ENCODE peak calls at places on chromosomes 16 and 17, in six cellular contexts. X, I, F, C, H and P are unnamed samples.

GRCh38 chr16:19228057-19228456 is 57.5 kb upstream of the CLEC19A start:
- DNase-seq in I (no peak), F (no peak), X (no peak), C (no peak), H (no peak), P (no peak)

GRCh38 chr17:79220715-79221291 is 146.2 kb downstream of the ENGASE start:
- DNase-seq in C (peak; percentile 55), X (no peak), I (no peak), F (no peak), H (peak; percentile 63), P (no peak)

GRCh38 chr16:49400611-49401010 is 27.0 kb downstream of the C16orf78 start:
- DNase-seq in X (no peak), H (no peak), I (no peak), F (no peak), C (no peak), P (no peak)

GRCh38 chr16:28166394-28167208 is 45.2 kb downstream of the XPO6 start:
- DNase-seq in X (no peak), C (no peak), I (peak; percentile 81), F (no peak), H (no peak), P (no peak)

GRCh38 chr17:21210411-21211076 is 3.4 kb downstream of the TMEM11 start:
- DNase-seq in H (no peak), F (no peak), X (no peak), C (no peak), I (no peak), P (no peak)

GRCh38 chr16:53433509-53433908 is 762 bp upstream of the RBL2 start:
- DNase-seq in X (no peak), F (peak; percentile 69), I (no peak), C (no peak), H (no peak), P (no peak)

GRCh38 chr16:20878682-20879147 is 21.4 kb downstream of the DCUN1D3 start:
- DNase-seq in C (no peak), H (peak; percentile 71), X (no peak), I (no peak), F (no peak), P (no peak)

GRCh38 chr17:47204722-47205418 is 4.3 kb upstream of the MYL4 start:
- DNase-seq in F (no peak), I (peak; percentile 47), X (no peak), H (no peak), C (no peak), P (no peak)

GRCh38 chr16:471353-472198 is 46.1 kb downstream of the RAB11FIP3 start:
- DNase-seq in C (no peak), X (no peak), H (no peak), I (peak; percentile 19), F (no peak), P (no peak)

GRCh38 chr17:37650419-37651003 is 7.3 kb upstream of the DDX52 start:
- DNase-seq in X (peak; percentile 33), I (peak; percentile 59), F (no peak), H (peak; percentile 59), C (no peak), P (no peak)

GRCh38 chr17:29665480-29665807 is 42.7 kb upstream of the CORO6 start:
- DNase-seq in H (no peak), I (no peak), C (no peak), F (no peak), X (no peak), P (no peak)
- H3K36me3 ChIP-seq in H (peaks cover 13% of the 10 kb centered on the region), I (peaks cover 23% of the 10 kb centered on the region), C (peaks cover 10% of the 10 kb centered on the region), F (peaks cover 63% of the 10 kb centered on the region), X (peaks cover 23% of the 10 kb centered on the region), P (no peaks in the 10 kb centered on the region)

GRCh38 chr17:40547785-40548478 is 17.3 kb downstream of the CCR7 start:
- DNase-seq in X (no peak), H (no peak), C (no peak), I (no peak), F (no peak), P (no peak)
- H3K27ac ChIP-seq in X (peak overlapping the region; percentile 45), H (no peak overlapping the region), C (no peak overlapping the region), I (peak overlapping the region; percentile 98), F (peak overlapping the region; percentile 83), P (peak overlapping the region; percentile 37)

GRCh38 chr16:54783980-54784379 is 146.7 kb upstream of the IRX5 start:
- DNase-seq in H (no peak), C (no peak), I (no peak), F (no peak), X (no peak), P (no peak)
- H3K36me3 ChIP-seq in H (no peaks in the 10 kb centered on the region), C (no peaks in the 10 kb centered on the region), I (no peaks in the 10 kb centered on the region), F (no peaks in the 10 kb centered on the region), X (no peaks in the 10 kb centered on the region), P (no peaks in the 10 kb centered on the region)

DNA sequence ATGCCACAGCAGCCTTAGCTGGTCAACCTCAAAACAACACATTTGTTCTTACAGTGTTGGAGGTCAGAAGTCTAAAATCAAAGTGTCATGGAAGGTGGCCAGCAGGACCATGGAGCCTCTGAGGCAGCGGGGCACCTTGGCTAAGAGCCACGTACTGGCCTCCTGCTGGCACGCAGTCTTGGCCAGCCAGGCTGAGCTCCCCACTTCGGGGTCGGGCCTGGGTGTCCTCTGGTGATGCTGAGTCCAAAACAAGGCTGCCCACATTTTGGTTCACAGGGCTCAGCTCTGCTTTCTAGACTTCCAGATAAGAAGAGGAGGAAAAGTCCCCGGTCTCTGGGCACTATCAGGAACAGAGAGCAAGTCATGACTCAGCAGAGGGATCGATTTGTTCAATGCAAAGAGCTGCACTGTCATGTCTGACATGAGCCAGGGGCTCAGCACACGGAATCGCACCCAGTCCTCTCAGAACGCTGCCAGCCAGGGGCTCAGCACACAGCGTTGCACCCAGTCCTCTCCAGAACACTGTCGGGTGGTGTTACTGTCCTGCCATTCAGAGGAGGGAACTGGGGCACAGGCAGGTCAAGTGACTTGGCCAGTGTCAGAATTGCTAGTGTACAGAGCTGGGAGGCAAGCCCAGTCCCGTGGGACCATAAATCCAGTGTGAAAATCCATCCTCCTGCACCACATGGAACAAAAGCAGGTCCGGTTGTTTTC is 2.5 kb downstream of the LGALS9 start:
- DNase-seq in H (no peak), F (no peak), X (peak; percentile 78), I (peak; percentile 12), C (peak; percentile 76), P (no peak)
- H3K27ac ChIP-seq in H (no peak overlapping the region), F (peak overlapping the region; percentile 75), X (no peak overlapping the region), I (no peak overlapping the region), C (peak overlapping the region; percentile 67), P (no peak overlapping the region)

GRCh38 chr16:87832137-87832527 is 37.2 kb downstream of the SLC7A5 start:
- DNase-seq in X (no peak), H (no peak), F (no peak), C (no peak), I (no peak), P (no peak)
- H3K36me3 ChIP-seq in X (no peaks in the 10 kb centered on the region), H (peaks cover 2% of the 10 kb centered on the region), F (peaks cover 24% of the 10 kb centered on the region), C (peaks cover 71% of the 10 kb centered on the region), I (peaks cover 67% of the 10 kb centered on the region), P (no peaks in the 10 kb centered on the region)

GRCh38 chr16:57196753-57197152 is 10.6 kb downstream of the RSPRY1 start:
- DNase-seq in I (no peak), F (no peak), C (no peak), H (no peak), X (no peak), P (no peak)
- H3K27ac ChIP-seq in I (no peak overlapping the region), F (no peak overlapping the region), C (no peak overlapping the region), H (no peak overlapping the region), X (no peak overlapping the region), P (no peak overlapping the region)

GRCh38 chr16:4454618-4455017 is 19.8 kb downstream of the NMRAL1 start:
- DNase-seq in I (no peak), H (peak; percentile 55), F (no peak), C (no peak), X (no peak), P (no peak)
- H3K36me3 ChIP-seq in I (peaks cover 48% of the 10 kb centered on the region), H (peaks cover 39% of the 10 kb centered on the region), F (peaks cover 77% of the 10 kb centered on the region), C (peaks cover 83% of the 10 kb centered on the region), X (peaks cover 65% of the 10 kb centered on the region), P (peaks cover 40% of the 10 kb centered on the region)